ENCODE peak calls at places on chromosomes 12 and 14, in nine cellular contexts. C, Z, N, U, F, M, A, K and R are unnamed samples.

GRCh38 chr14:34792593-34792992 is 78.2 kb upstream of the CFL2 start:
- DNase-seq in Z (no peak), F (no peak), N (no peak), U (no peak), M (no peak), C (no peak), K (no peak), A (no peak), R (no peak)

GRCh38 chr14:96304956-96305355 is 48.9 kb downstream of the BDKRB1 start:
- DNase-seq in Z (no peak), A (no peak), F (peak; percentile 27), U (no peak), C (no peak), N (no peak), K (no peak), M (no peak), R (no peak)

GRCh38 chr14:36224176-36224575 is 47.7 kb upstream of the PTCSC3 start:
- DNase-seq in M (no peak), A (no peak), Z (no peak), N (no peak), K (no peak), C (no peak), U (no peak), F (no peak), R (no peak)

GRCh38 chr12:47272412-47273190 is 192.8 kb upstream of the AMIGO2 start:
- DNase-seq in U (no peak), F (peak; percentile 66), M (no peak), C (no peak), K (no peak), A (no peak), Z (no peak), N (no peak), R (no peak)

GRCh38 chr12:132153501-132154340 is 9.5 kb downstream of the NOC4L start:
- DNase-seq in N (peak; percentile 80), M (peak; percentile 60), U (no peak), Z (peak; percentile 68), K (peak; percentile 56), F (peak; percentile 82), C (peak; percentile 47), A (peak; percentile 31), R (no peak)

GRCh38 chr12:92059976-92060375 is 85.7 kb downstream of the BTG1 start:
- DNase-seq in M (no peak), N (no peak), U (no peak), K (no peak), A (no peak), F (no peak), C (no peak), Z (no peak), R (no peak)

GRCh38 chr12:124727244-124727673 is 136.4 kb downstream of the SCARB1 start:
- DNase-seq in F (no peak), M (peak; percentile 42), K (peak; percentile 77), Z (peak; percentile 43), A (peak; percentile 61), N (peak; percentile 88), U (no peak), C (no peak), R (peak; percentile 51)

GRCh38 chr14:94062344-94062904 is 18.6 kb downstream of the DDX24 start:
- DNase-seq in A (no peak), F (no peak), M (no peak), K (no peak), C (no peak), N (no peak), U (no peak), Z (no peak), R (no peak)

GRCh38 chr14:87002831-87003230 is 990.2 kb downstream of the GALC start:
- DNase-seq in Z (no peak), C (no peak), F (no peak), M (no peak), A (no peak), K (no peak), U (no peak), N (no peak), R (no peak)

GRCh38 chr14:29339491-29339890 is 572.9 kb downstream of the FOXG1 start:
- DNase-seq in A (no peak), K (no peak), U (no peak), Z (no peak), M (no peak), C (no peak), F (no peak), N (no peak), R (no peak)

DNA sequence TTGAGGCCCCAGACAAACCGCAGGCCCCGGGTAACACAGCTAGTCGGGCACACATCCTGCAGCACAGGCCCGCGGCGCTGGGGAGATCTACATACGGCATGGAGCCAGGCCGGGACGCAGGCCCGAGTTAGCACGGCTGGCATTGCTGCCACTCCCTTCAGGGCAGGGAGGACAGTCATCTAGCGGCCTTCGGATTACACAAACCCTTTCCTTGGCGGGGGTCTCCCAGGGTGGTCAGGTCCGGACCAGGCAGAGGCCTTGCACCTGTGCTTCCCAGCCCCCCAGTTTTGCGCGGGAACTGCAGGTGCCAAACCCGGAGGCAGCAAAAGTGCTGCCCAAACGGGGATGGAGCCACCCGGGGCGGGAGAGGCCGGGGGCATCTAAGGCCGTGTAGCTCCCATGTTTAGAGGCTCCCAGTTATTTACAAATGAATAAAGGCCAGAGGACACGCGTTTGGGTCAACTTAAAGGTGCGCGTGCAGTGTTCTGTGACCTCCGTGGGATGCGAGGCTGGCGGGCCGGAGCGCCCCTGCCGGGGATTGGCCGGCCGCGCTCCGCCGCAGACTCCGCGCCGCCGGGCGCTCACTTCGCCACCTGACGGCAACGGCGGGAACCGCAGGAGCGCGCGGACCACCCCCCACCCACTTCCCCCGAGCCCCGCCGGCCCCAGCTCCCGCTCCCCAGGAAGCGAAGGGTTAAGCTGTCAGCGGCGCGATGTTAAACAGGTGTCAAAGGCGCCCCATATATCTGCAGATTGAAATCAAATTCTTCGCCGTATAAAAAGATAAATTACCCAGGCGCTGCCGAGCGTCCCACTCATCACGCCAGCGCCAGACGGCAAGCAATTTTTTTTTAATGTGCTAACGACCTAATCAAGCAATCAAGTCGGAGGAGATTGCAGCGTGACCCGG is 18.1 kb downstream of the VSX2 start:
- DNase-seq in N (peak; percentile 72), F (peak; percentile 30), A (peak; percentile 16), Z (peak; percentile 44), C (peak; percentile 36), K (peak; percentile 52), U (no peak), M (peak; percentile 40), R (peak; percentile 66)
- H3K27ac ChIP-seq in N (no peak overlapping the region), F (peak overlapping the region; percentile 37), A (no peak overlapping the region), Z (no peak overlapping the region), C (no peak overlapping the region), K (peak overlapping the region; percentile 2), U (no peak overlapping the region), M (no peak overlapping the region), R (peak overlapping the region; percentile 69)

DNA sequence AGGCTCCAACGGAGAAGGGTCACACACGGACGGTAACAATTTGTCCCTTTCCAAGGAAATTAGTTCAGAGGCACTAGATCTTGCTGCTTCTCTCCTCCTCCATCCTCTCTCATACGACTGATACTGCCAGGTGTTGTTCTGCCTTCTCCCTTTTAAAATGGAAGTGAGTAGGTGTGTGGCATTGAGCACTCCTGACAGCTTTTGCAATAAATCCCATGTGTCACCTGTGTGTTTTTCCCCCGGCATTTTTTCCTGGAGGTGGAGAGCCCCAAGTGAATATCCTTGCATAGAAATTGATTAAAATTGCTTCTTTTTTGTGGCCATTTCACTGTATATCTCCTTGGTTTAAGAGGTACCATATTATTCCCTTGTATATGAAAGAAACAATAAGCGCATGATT is 26.2 kb upstream of the AKAP5 start:
- DNase-seq in Z (no peak), K (no peak), C (no peak), A (no peak), N (no peak), U (no peak), M (no peak), F (no peak), R (no peak)
- H3K27ac ChIP-seq in Z (no peak overlapping the region), K (no peak overlapping the region), C (no peak overlapping the region), A (no peak overlapping the region), N (no peak overlapping the region), U (peak overlapping the region; percentile 75), M (no peak overlapping the region), F (peak overlapping the region; percentile 82), R (no peak overlapping the region)

GRCh38 chr14:77763316-77763715 is 2.4 kb upstream of the SNW1 start:
- DNase-seq in F (no peak), M (no peak), N (no peak), Z (no peak), U (no peak), A (no peak), C (no peak), K (no peak), R (no peak)

GRCh38 chr14:77761205-77761931 is 412 bp upstream of the SNW1 start:
- DNase-seq in M (peak; percentile 40), C (no peak), U (no peak), A (peak; percentile 63), K (peak; percentile 25), F (peak; percentile 66), N (peak; percentile 64), Z (no peak), R (peak; percentile 3)

GRCh38 chr14:77760381-77761204 is at the start of gene SNW1:
- DNase-seq in C (peak; percentile 78), F (peak; percentile 94), K (peak; percentile 93), Z (peak; percentile 93), U (peak; percentile 84), A (peak; percentile 87), M (peak; percentile 89), N (peak; percentile 97), R (peak; percentile 79)

GRCh38 chr14:77763978-77764377 is 3.0 kb upstream of the SNW1 start:
- DNase-seq in A (no peak), U (no peak), M (no peak), K (no peak), F (no peak), C (no peak), N (no peak), Z (no peak), R (no peak)
- H3K27ac ChIP-seq in A (no peak overlapping the region), U (no peak overlapping the region), M (no peak overlapping the region), K (no peak overlapping the region), F (no peak overlapping the region), C (no peak overlapping the region), N (no peak overlapping the region), Z (no peak overlapping the region), R (no peak overlapping the region)

GRCh38 chr14:99522457-99522891 is 41.3 kb downstream of the CCNK start:
- DNase-seq in N (peak; percentile 54), M (peak; percentile 63), F (peak; percentile 55), C (no peak), K (no peak), U (peak; percentile 46), A (no peak), Z (no peak), R (no peak)

GRCh38 chr14:99524091-99524661 is 43.0 kb downstream of the CCNK start:
- DNase-seq in N (peak; percentile 49), K (no peak), A (no peak), C (no peak), F (no peak), U (no peak), M (no peak), Z (peak; percentile 61), R (no peak)

GRCh38 chr14:99522934-99523660 is 41.9 kb downstream of the CCNK start:
- DNase-seq in N (peak; percentile 39), U (no peak), C (no peak), M (no peak), Z (no peak), F (no peak), A (no peak), K (no peak), R (no peak)

GRCh38 chr14:99524804-99525698 is 43.8 kb downstream of the CCNK start:
- DNase-seq in U (no peak), N (peak; percentile 45), K (no peak), C (no peak), M (no peak), A (no peak), F (peak; percentile 62), Z (peak; percentile 60), R (no peak)

DNA sequence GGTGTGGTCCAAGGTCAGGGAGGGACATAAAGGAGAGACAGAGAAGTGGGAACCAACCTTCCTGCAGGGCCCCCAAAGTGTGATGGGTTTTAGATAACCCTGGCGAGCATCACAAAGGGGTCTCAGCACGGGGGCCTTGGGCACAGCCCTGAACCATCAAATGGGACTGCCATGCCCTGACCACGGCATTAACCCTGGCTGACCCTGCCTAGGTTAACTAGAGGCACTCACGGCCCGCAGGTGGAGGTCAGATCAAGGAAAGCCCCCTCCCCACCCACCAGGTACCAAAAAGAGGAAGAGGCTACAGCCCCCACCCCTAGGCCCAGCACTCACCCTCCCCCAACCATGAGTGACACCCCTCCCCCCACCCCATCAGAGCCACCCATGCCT is 42.4 kb downstream of the CCNK start:
- DNase-seq in M (no peak), U (no peak), K (no peak), Z (no peak), N (peak; percentile 23), C (no peak), A (no peak), F (no peak), R (no peak)
- H3K27ac ChIP-seq in M (peak overlapping the region; percentile 84), U (peak overlapping the region; percentile 81), K (peak overlapping the region; percentile 59), Z (peak overlapping the region; percentile 82), N (no peak overlapping the region), C (no peak overlapping the region), A (peak overlapping the region; percentile 6), F (peak overlapping the region; percentile 77), R (no peak overlapping the region)